ENCODE peak calls at places on chromosomes 12 and 14, in ten cellular contexts. P is WERI-Rb-1, V is ovary, F is neural progenitor cell, Z is left ventricle myocardium inferior, G is left lung, T is tibial nerve, O is uterus, H is H7, U is adrenal gland. D is an unnamed sample.

GRCh38 chr12:47189753-47190152 is 110.0 kb upstream of the AMIGO2 start:
- DNase-seq in U (no peak), H (no peak), V (peak; percentile 35), G (peak; percentile 44), F (no peak), Z (no peak), O (no peak), T (no peak), P (no peak), D (no peak)

GRCh38 chr12:110546339-110546738 is 36.8 kb downstream of the PPTC7 start:
- DNase-seq in F (no peak), Z (no peak), P (no peak), G (no peak), H (no peak), O (no peak), T (no peak), V (no peak), U (no peak), D (no peak)

GRCh38 chr12:3000548-3001275 is 41.5 kb downstream of the TEAD4 start:
- DNase-seq in H (peak; percentile 77), G (no peak), Z (no peak), U (no peak), T (no peak), P (peak; percentile 51), O (no peak), V (no peak), F (peak; percentile 33), D (no peak)

GRCh38 chr12:30021046-30021833 is 237.5 kb upstream of the TMTC1 start:
- DNase-seq in G (no peak), P (no peak), T (no peak), V (no peak), Z (no peak), H (no peak), U (no peak), O (no peak), F (no peak), D (no peak)

GRCh38 chr14:77556946-77557345 is 58.3 kb upstream of the ISM2 start:
- DNase-seq in H (no peak), V (no peak), P (no peak), F (no peak), U (no peak), Z (no peak), G (no peak), O (no peak), T (no peak), D (no peak)

GRCh38 chr12:59660148-59660547 is 64.3 kb downstream of the SLC16A7 start:
- DNase-seq in H (no peak), U (no peak), V (no peak), G (no peak), F (no peak), P (no peak), T (no peak), O (no peak), Z (no peak), D (no peak)

GRCh38 chr14:36105401-36105800 is 71.1 kb downstream of the PTCSC3 start:
- DNase-seq in O (no peak), P (no peak), U (no peak), Z (no peak), G (no peak), F (peak; percentile 75), H (peak; percentile 32), V (no peak), T (no peak), D (no peak)

GRCh38 chr12:30701056-30701455 is 5.4 kb upstream of the IPO8 start:
- DNase-seq in P (no peak), U (no peak), T (no peak), H (no peak), O (no peak), Z (no peak), G (no peak), V (no peak), F (no peak), D (no peak)

GRCh38 chr14:62674833-62675232 is 370.4 kb downstream of the KCNH5 start:
- DNase-seq in Z (no peak), U (peak; percentile 65), G (no peak), P (no peak), H (no peak), F (peak; percentile 29), V (no peak), O (no peak), T (no peak), D (no peak)

GRCh38 chr12:68119724-68120211 is 39.8 kb downstream of the IFNG start:
- DNase-seq in V (no peak), U (no peak), P (no peak), H (no peak), T (no peak), G (no peak), Z (no peak), F (no peak), O (no peak), D (no peak)

GRCh38 chr14:62409909-62410308 is 635.3 kb downstream of the KCNH5 start:
- DNase-seq in Z (no peak), H (no peak), V (no peak), U (no peak), O (no peak), P (no peak), F (no peak), G (no peak), T (no peak), D (no peak)

GRCh38 chr12:21296751-21297406 is 37.8 kb downstream of the SLCO1A2 start:
- DNase-seq in T (no peak), G (no peak), H (peak; percentile 5), O (no peak), P (no peak), F (peak; percentile 19), V (no peak), U (no peak), Z (no peak), D (no peak)

GRCh38 chr14:69632154-69632553 is 20.8 kb downstream of the SUSD6 start:
- DNase-seq in Z (no peak), P (no peak), O (no peak), T (no peak), G (no peak), U (no peak), F (peak; percentile 36), V (no peak), H (peak; percentile 49), D (no peak)

GRCh38 chr14:84225243-84225642 is 1304.7 kb upstream of the FLRT2 start:
- DNase-seq in H (no peak), Z (peak; percentile 63), U (no peak), F (no peak), T (no peak), O (no peak), P (no peak), V (peak; percentile 30), G (no peak), D (no peak)

GRCh38 chr12:132881853-132882252 is 5.6 kb downstream of the CHFR start:
- DNase-seq in V (no peak), Z (no peak), H (no peak), G (no peak), U (no peak), F (no peak), P (no peak), O (no peak), T (no peak), D (no peak)

GRCh38 chr14:39107624-39108023 is 4.6 kb upstream of the SEC23A start:
- DNase-seq in T (no peak), P (no peak), Z (no peak), H (peak; percentile 63), O (no peak), F (peak; percentile 20), V (no peak), U (no peak), G (no peak), D (no peak)

GRCh38 chr12:72270246-72270645 is 1.9 kb upstream of the TRHDE start:
- DNase-seq in P (no peak), F (no peak), Z (no peak), H (no peak), T (no peak), V (no peak), O (no peak), G (no peak), U (no peak), D (no peak)

GRCh38 chr12:45981075-45981837 is 9.1 kb downstream of the SCAF11 start:
- DNase-seq in F (no peak), T (no peak), P (no peak), U (no peak), O (no peak), G (no peak), V (no peak), Z (no peak), H (no peak), D (no peak)

DNA sequence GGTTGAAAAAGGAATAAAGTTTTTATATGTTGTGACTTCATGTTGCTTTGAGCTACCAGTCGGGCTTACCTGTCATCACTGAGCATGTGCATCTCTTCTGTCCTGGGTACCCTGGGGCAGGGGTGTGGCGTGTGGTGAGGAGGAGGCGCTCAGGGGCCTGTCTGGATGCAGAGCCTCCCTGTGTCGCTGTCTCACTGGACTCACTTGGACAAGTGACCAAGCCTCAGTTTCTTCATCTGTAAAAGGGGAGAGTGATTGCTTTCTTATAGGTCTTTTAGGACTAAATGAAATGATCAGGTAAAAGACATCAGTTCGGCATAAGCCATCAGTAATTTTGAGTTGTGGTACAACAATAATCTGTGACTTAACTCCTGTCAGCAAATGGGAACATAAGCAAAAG is 22.1 kb downstream of the ATP6V0A2 start:
- DNase-seq in O (no peak), V (no peak), Z (no peak), F (no peak), G (no peak), H (no peak), T (no peak), P (no peak), U (no peak), D (no peak)
- H3K36me3 ChIP-seq in O (no peaks in the 10 kb centered on the region), V (no peaks in the 10 kb centered on the region), Z (peaks cover 82% of the 10 kb centered on the region), F (peaks cover 7% of the 10 kb centered on the region), G (no peaks in the 10 kb centered on the region), H (peaks cover 37% of the 10 kb centered on the region), T (peaks cover 100% of the 10 kb centered on the region), P (peaks cover 66% of the 10 kb centered on the region), U (peaks cover 46% of the 10 kb centered on the region), D (peaks cover 14% of the 10 kb centered on the region)

GRCh38 chr12:53036802-53037201 is 13.1 kb upstream of the TNS2 start:
- DNase-seq in U (no peak), H (no peak), V (no peak), T (no peak), F (no peak), Z (no peak), O (no peak), G (no peak), P (no peak), D (no peak)
- H3K36me3 ChIP-seq in U (peaks cover 75% of the 10 kb centered on the region), H (peaks cover 50% of the 10 kb centered on the region), V (no peaks in the 10 kb centered on the region), T (peaks cover 79% of the 10 kb centered on the region), F (peaks cover 12% of the 10 kb centered on the region), Z (peaks cover 90% of the 10 kb centered on the region), O (peaks cover 3% of the 10 kb centered on the region), G (no peaks in the 10 kb centered on the region), P (peaks cover 79% of the 10 kb centered on the region), D (peaks cover 64% of the 10 kb centered on the region)

GRCh38 chr12:116002890-116003536 is 274.5 kb downstream of the MED13L start:
- DNase-seq in F (no peak), T (peak; percentile 54), U (no peak), Z (no peak), H (no peak), P (no peak), O (no peak), V (no peak), G (no peak), D (no peak)
- H3K36me3 ChIP-seq in F (peaks cover 21% of the 10 kb centered on the region), T (peaks cover 48% of the 10 kb centered on the region), U (peaks cover 40% of the 10 kb centered on the region), Z (peaks cover 62% of the 10 kb centered on the region), H (no peaks in the 10 kb centered on the region), P (peaks cover 27% of the 10 kb centered on the region), O (no peaks in the 10 kb centered on the region), V (no peaks in the 10 kb centered on the region), G (no peaks in the 10 kb centered on the region), D (peaks cover 11% of the 10 kb centered on the region)

DNA sequence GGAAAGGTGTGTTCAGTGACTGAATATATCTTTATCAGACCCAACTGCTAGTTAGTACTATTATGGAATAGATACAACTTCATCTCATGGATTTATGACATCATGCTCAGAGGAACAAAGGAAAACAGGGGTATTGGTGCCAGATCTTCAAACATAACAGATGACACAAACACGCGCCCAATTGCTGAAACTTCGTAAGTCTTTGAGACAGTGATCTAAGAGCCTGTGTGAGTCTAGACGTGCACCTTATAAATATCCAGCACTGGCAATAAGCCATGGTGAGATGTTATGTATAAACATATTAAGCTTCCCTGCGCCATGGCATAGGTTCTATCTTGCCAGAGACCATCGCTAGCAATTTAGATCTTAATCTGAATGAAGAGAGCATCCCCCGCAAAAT is 42.2 kb upstream of the NR2C1 start:
- DNase-seq in O (no peak), P (no peak), U (no peak), Z (no peak), V (no peak), T (no peak), H (no peak), F (no peak), G (no peak), D (no peak)
- H3K36me3 ChIP-seq in O (no peaks in the 10 kb centered on the region), P (no peaks in the 10 kb centered on the region), U (peaks cover 7% of the 10 kb centered on the region), Z (peaks cover 11% of the 10 kb centered on the region), V (no peaks in the 10 kb centered on the region), T (peaks cover 16% of the 10 kb centered on the region), H (peaks cover 3% of the 10 kb centered on the region), F (no peaks in the 10 kb centered on the region), G (no peaks in the 10 kb centered on the region), D (no peaks in the 10 kb centered on the region)